ENCODE peak calls at places on chromosome 6, in six cellular contexts. P is T-cell, D is neural progenitor cell, Q is cardiac fibroblast, M is NCI-H1417 treated with DMSO at 0.1 percent for 48 hours, W is mucosa of gallbladder. U is an unnamed sample.

GRCh38 chr6:90088009-90088408 is 193.7 kb downstream of the GJA10 start:
- DNase-seq in P (no peak), D (no peak), Q (peak; percentile 74), M (no peak), W (no peak), U (no peak)

GRCh38 chr6:32095338-32096086 is 13.6 kb downstream of the TNXB start:
- DNase-seq in P (no peak), D (no peak), Q (no peak), M (no peak), W (no peak), U (no peak)

GRCh38 chr6:7146079-7146828 is 38.5 kb downstream of the RREB1 start:
- DNase-seq in P (no peak), D (no peak), Q (peak; percentile 78), M (no peak), W (peak; percentile 70), U (peak; percentile 74)

GRCh38 chr6:125749864-125750691 is 646 bp downstream of the HEY2 start:
- DNase-seq in P (no peak), D (peak; percentile 53), Q (no peak), M (no peak), W (no peak), U (no peak)

GRCh38 chr6:29230666-29231065 is 60.0 kb downstream of the OR2J2 start:
- DNase-seq in P (no peak), D (no peak), Q (no peak), M (no peak), W (no peak), U (no peak)

GRCh38 chr6:4895971-4896370 is 107.9 kb downstream of the RPP40 start:
- DNase-seq in P (no peak), D (peak; percentile 9), Q (no peak), M (no peak), W (no peak), U (no peak)

GRCh38 chr6:96520039-96520850 is 1.4 kb upstream of the UFL1 start:
- DNase-seq in P (no peak), D (no peak), Q (peak; percentile 56), M (no peak), W (peak; percentile 32), U (peak; percentile 63)

GRCh38 chr6:42783177-42783875 is 1.5 kb downstream of the BICRAL start:
- DNase-seq in P (peak; percentile 83), D (peak; percentile 75), Q (peak; percentile 71), M (no peak), W (peak; percentile 71), U (peak; percentile 92)

GRCh38 chr6:111712398-111712797 is 106.7 kb upstream of the TRAF3IP2 start:
- DNase-seq in P (no peak), D (no peak), Q (peak; percentile 74), M (no peak), W (peak; percentile 27), U (no peak)

GRCh38 chr6:87340230-87340629 is 4.4 kb upstream of the C6orf163 start:
- DNase-seq in P (no peak), D (no peak), Q (no peak), M (no peak), W (no peak), U (no peak)

GRCh38 chr6:34247481-34248197 is 1.2 kb downstream of the SMIM29 start:
- DNase-seq in P (no peak), D (no peak), Q (no peak), M (no peak), W (no peak), U (no peak)

GRCh38 chr6:119612176-119612870 is 262.8 kb upstream of the MAN1A1 start:
- DNase-seq in P (no peak), D (no peak), Q (peak; percentile 63), M (no peak), W (no peak), U (no peak)

GRCh38 chr6:14123331-14124105 is 5.9 kb downstream of the CD83 start:
- DNase-seq in P (no peak), D (no peak), Q (peak; percentile 39), M (no peak), W (no peak), U (no peak)

GRCh38 chr6:106540907-106541306 is 88.4 kb downstream of the RTN4IP1 start:
- DNase-seq in P (no peak), D (no peak), Q (peak; percentile 30), M (no peak), W (no peak), U (no peak)

GRCh38 chr6:101454106-101454676 is 60.7 kb downstream of the GRIK2 start:
- DNase-seq in P (no peak), D (peak; percentile 7), Q (no peak), M (no peak), W (no peak), U (no peak)

GRCh38 chr6:40844241-40844640 is 194.8 kb downstream of the UNC5CL start:
- DNase-seq in P (no peak), D (no peak), Q (no peak), M (no peak), W (no peak), U (no peak)

GRCh38 chr6:168165373-168165772 is 86.4 kb upstream of the FRMD1 start:
- DNase-seq in P (no peak), D (no peak), Q (no peak), M (peak; percentile 47), W (peak; percentile 8), U (no peak)

GRCh38 chr6:158145940-158146339 is 22.1 kb downstream of the SERAC1 start:
- DNase-seq in P (no peak), D (no peak), Q (no peak), M (no peak), W (no peak), U (no peak)

GRCh38 chr6:151690303-151690702 is 117.2 kb upstream of the ESR1 start:
- DNase-seq in P (no peak), D (no peak), Q (peak; percentile 62), M (no peak), W (no peak), U (no peak)

GRCh38 chr6:69632932-69633331 is 163.9 kb downstream of the LMBRD1 start:
- DNase-seq in P (no peak), D (no peak), Q (no peak), M (no peak), W (no peak), U (no peak)

U was measured in pancreas.